ENCODE peak calls at places on chromosome 12, in nine cellular contexts. One of them, this sample, is unnamed.

GRCh38 chr12:1660304-1661187 is 30.3 kb upstream of the ADIPOR2 start:
- DNase-seq in lung microvascular endothelial cell: no peak
- DNase-seq in ACHN: no peak
- DNase-seq in stromal cell of bone marrow: no peak
- DNase-seq in stimulated activated CD4-positive, alpha-beta T cell treated with anti-CD3 and anti-CD28 coated beads, Interleukin-1b, Interleukin-23, amount 100 ng/mL, for 1 hour: no peak
- DNase-seq in Kasumi-1: no peak
- DNase-seq in midbrain: peak
- DNase-seq in GM23248: peak
- DNase-seq in cardiac fibroblast: peak
- DNase-seq in this sample: peak

GRCh38 chr12:45701296-45701695 is 28.2 kb upstream of the ARID2 start:
- DNase-seq in GM23248: no peak
- DNase-seq in stromal cell of bone marrow: no peak
- DNase-seq in ACHN: no peak
- DNase-seq in stimulated activated CD4-positive, alpha-beta T cell treated with anti-CD3 and anti-CD28 coated beads, Interleukin-1b, Interleukin-23, amount 100 ng/mL, for 1 hour: no peak
- DNase-seq in cardiac fibroblast: no peak
- DNase-seq in Kasumi-1: no peak
- DNase-seq in lung microvascular endothelial cell: no peak
- DNase-seq in midbrain: no peak
- DNase-seq in this sample: no peak

GRCh38 chr12:93803408-93803807 is 126.2 kb downstream of the CRADD start:
- DNase-seq in midbrain: no peak
- DNase-seq in GM23248: peak
- DNase-seq in stromal cell of bone marrow: peak
- DNase-seq in cardiac fibroblast: peak
- DNase-seq in stimulated activated CD4-positive, alpha-beta T cell treated with anti-CD3 and anti-CD28 coated beads, Interleukin-1b, Interleukin-23, amount 100 ng/mL, for 1 hour: no peak
- DNase-seq in lung microvascular endothelial cell: no peak
- DNase-seq in Kasumi-1: no peak
- DNase-seq in ACHN: no peak
- DNase-seq in this sample: no peak

GRCh38 chr12:25386823-25387134 is 136.1 kb upstream of the KRAS start:
- DNase-seq in cardiac fibroblast: no peak
- DNase-seq in stimulated activated CD4-positive, alpha-beta T cell treated with anti-CD3 and anti-CD28 coated beads, Interleukin-1b, Interleukin-23, amount 100 ng/mL, for 1 hour: peak
- DNase-seq in stromal cell of bone marrow: no peak
- DNase-seq in GM23248: no peak
- DNase-seq in ACHN: no peak
- DNase-seq in Kasumi-1: peak
- DNase-seq in lung microvascular endothelial cell: no peak
- DNase-seq in midbrain: no peak
- DNase-seq in this sample: no peak

GRCh38 chr12:129776977-129777667 is 126.7 kb downstream of the TMEM132D start:
- DNase-seq in cardiac fibroblast: no peak
- DNase-seq in ACHN: no peak
- DNase-seq in midbrain: no peak
- DNase-seq in stromal cell of bone marrow: no peak
- DNase-seq in stimulated activated CD4-positive, alpha-beta T cell treated with anti-CD3 and anti-CD28 coated beads, Interleukin-1b, Interleukin-23, amount 100 ng/mL, for 1 hour: no peak
- DNase-seq in GM23248: no peak
- DNase-seq in lung microvascular endothelial cell: no peak
- DNase-seq in Kasumi-1: no peak
- DNase-seq in this sample: no peak

GRCh38 chr12:55829967-55830600 is 697 bp upstream of the DNAJC14 start:
- DNase-seq in stimulated activated CD4-positive, alpha-beta T cell treated with anti-CD3 and anti-CD28 coated beads, Interleukin-1b, Interleukin-23, amount 100 ng/mL, for 1 hour: no peak
- DNase-seq in lung microvascular endothelial cell: peak
- DNase-seq in cardiac fibroblast: no peak
- DNase-seq in stromal cell of bone marrow: no peak
- DNase-seq in Kasumi-1: peak
- DNase-seq in midbrain: peak
- DNase-seq in ACHN: no peak
- DNase-seq in GM23248: no peak
- DNase-seq in this sample: peak

GRCh38 chr12:54259194-54260011 is 20.5 kb downstream of the CBX5 start:
- DNase-seq in GM23248: peak
- DNase-seq in stromal cell of bone marrow: peak
- DNase-seq in midbrain: peak
- DNase-seq in ACHN: peak
- DNase-seq in lung microvascular endothelial cell: peak
- DNase-seq in stimulated activated CD4-positive, alpha-beta T cell treated with anti-CD3 and anti-CD28 coated beads, Interleukin-1b, Interleukin-23, amount 100 ng/mL, for 1 hour: no peak
- DNase-seq in cardiac fibroblast: peak
- DNase-seq in Kasumi-1: peak
- DNase-seq in this sample: peak

GRCh38 chr12:16165506-16165905 is 112.0 kb downstream of the SLC15A5 start:
- DNase-seq in stimulated activated CD4-positive, alpha-beta T cell treated with anti-CD3 and anti-CD28 coated beads, Interleukin-1b, Interleukin-23, amount 100 ng/mL, for 1 hour: no peak
- DNase-seq in ACHN: peak
- DNase-seq in GM23248: peak
- DNase-seq in cardiac fibroblast: peak
- DNase-seq in Kasumi-1: peak
- DNase-seq in stromal cell of bone marrow: peak
- DNase-seq in lung microvascular endothelial cell: peak
- DNase-seq in midbrain: peak
- DNase-seq in this sample: no peak

GRCh38 chr12:110582286-110583136 is 607 bp downstream of the PPTC7 start:
- DNase-seq in GM23248: peak
- DNase-seq in midbrain: peak
- DNase-seq in lung microvascular endothelial cell: peak
- DNase-seq in cardiac fibroblast: peak
- DNase-seq in Kasumi-1: no peak
- DNase-seq in stromal cell of bone marrow: no peak
- DNase-seq in stimulated activated CD4-positive, alpha-beta T cell treated with anti-CD3 and anti-CD28 coated beads, Interleukin-1b, Interleukin-23, amount 100 ng/mL, for 1 hour: peak
- DNase-seq in ACHN: peak
- DNase-seq in this sample: peak

GRCh38 chr12:57522887-57523705 is 472 bp downstream of the MBD6 start:
- DNase-seq in Kasumi-1: peak
- DNase-seq in lung microvascular endothelial cell: peak
- DNase-seq in ACHN: peak
- DNase-seq in stimulated activated CD4-positive, alpha-beta T cell treated with anti-CD3 and anti-CD28 coated beads, Interleukin-1b, Interleukin-23, amount 100 ng/mL, for 1 hour: no peak
- DNase-seq in midbrain: peak
- DNase-seq in cardiac fibroblast: peak
- DNase-seq in GM23248: peak
- DNase-seq in stromal cell of bone marrow: no peak
- DNase-seq in this sample: peak

GRCh38 chr12:5516781-5517180 is 84.9 kb downstream of the NTF3 start:
- DNase-seq in cardiac fibroblast: no peak
- DNase-seq in Kasumi-1: no peak
- DNase-seq in GM23248: no peak
- DNase-seq in stromal cell of bone marrow: no peak
- DNase-seq in stimulated activated CD4-positive, alpha-beta T cell treated with anti-CD3 and anti-CD28 coated beads, Interleukin-1b, Interleukin-23, amount 100 ng/mL, for 1 hour: no peak
- DNase-seq in ACHN: no peak
- DNase-seq in midbrain: no peak
- DNase-seq in lung microvascular endothelial cell: no peak
- DNase-seq in this sample: no peak

GRCh38 chr12:24600559-24600958 is 348.3 kb downstream of the BCAT1 start:
- DNase-seq in stimulated activated CD4-positive, alpha-beta T cell treated with anti-CD3 and anti-CD28 coated beads, Interleukin-1b, Interleukin-23, amount 100 ng/mL, for 1 hour: no peak
- DNase-seq in stromal cell of bone marrow: no peak
- DNase-seq in lung microvascular endothelial cell: no peak
- DNase-seq in ACHN: no peak
- DNase-seq in midbrain: no peak
- DNase-seq in cardiac fibroblast: no peak
- DNase-seq in GM23248: peak
- DNase-seq in Kasumi-1: no peak
- DNase-seq in this sample: no peak

GRCh38 chr12:64080319-64081008 is 141.6 kb downstream of the KICS2 start:
- DNase-seq in GM23248: no peak
- DNase-seq in cardiac fibroblast: peak
- DNase-seq in stromal cell of bone marrow: no peak
- DNase-seq in lung microvascular endothelial cell: no peak
- DNase-seq in stimulated activated CD4-positive, alpha-beta T cell treated with anti-CD3 and anti-CD28 coated beads, Interleukin-1b, Interleukin-23, amount 100 ng/mL, for 1 hour: no peak
- DNase-seq in midbrain: no peak
- DNase-seq in ACHN: no peak
- DNase-seq in Kasumi-1: no peak
- DNase-seq in this sample: no peak

GRCh38 chr12:121990692-121991603 is 30.7 kb upstream of the BCL7A start:
- DNase-seq in midbrain: no peak
- DNase-seq in cardiac fibroblast: no peak
- DNase-seq in stimulated activated CD4-positive, alpha-beta T cell treated with anti-CD3 and anti-CD28 coated beads, Interleukin-1b, Interleukin-23, amount 100 ng/mL, for 1 hour: no peak
- DNase-seq in GM23248: peak
- DNase-seq in ACHN: no peak
- DNase-seq in Kasumi-1: no peak
- DNase-seq in stromal cell of bone marrow: no peak
- DNase-seq in lung microvascular endothelial cell: no peak
- DNase-seq in this sample: no peak

GRCh38 chr12:6532051-6532926 is 2.0 kb upstream of the GAPDH start:
- DNase-seq in stromal cell of bone marrow: peak
- DNase-seq in ACHN: peak
- DNase-seq in GM23248: peak
- DNase-seq in cardiac fibroblast: peak
- DNase-seq in stimulated activated CD4-positive, alpha-beta T cell treated with anti-CD3 and anti-CD28 coated beads, Interleukin-1b, Interleukin-23, amount 100 ng/mL, for 1 hour: peak
- DNase-seq in midbrain: peak
- DNase-seq in Kasumi-1: peak
- DNase-seq in lung microvascular endothelial cell: peak
- DNase-seq in this sample: no peak

GRCh38 chr12:15158114-15158513 is 63.1 kb downstream of the RERG start:
- DNase-seq in ACHN: no peak
- DNase-seq in cardiac fibroblast: no peak
- DNase-seq in stimulated activated CD4-positive, alpha-beta T cell treated with anti-CD3 and anti-CD28 coated beads, Interleukin-1b, Interleukin-23, amount 100 ng/mL, for 1 hour: no peak
- DNase-seq in Kasumi-1: no peak
- DNase-seq in GM23248: no peak
- DNase-seq in stromal cell of bone marrow: no peak
- DNase-seq in lung microvascular endothelial cell: no peak
- DNase-seq in midbrain: no peak
- DNase-seq in this sample: no peak

GRCh38 chr12:12079291-12079690 is 8.6 kb downstream of the BCL2L14 start:
- DNase-seq in GM23248: peak
- DNase-seq in Kasumi-1: no peak
- DNase-seq in ACHN: no peak
- DNase-seq in midbrain: no peak
- DNase-seq in lung microvascular endothelial cell: no peak
- DNase-seq in stromal cell of bone marrow: peak
- DNase-seq in cardiac fibroblast: peak
- DNase-seq in stimulated activated CD4-positive, alpha-beta T cell treated with anti-CD3 and anti-CD28 coated beads, Interleukin-1b, Interleukin-23, amount 100 ng/mL, for 1 hour: no peak
- DNase-seq in this sample: no peak

GRCh38 chr12:51326762-51327439 is 2.9 kb upstream of the BIN2 start:
- DNase-seq in cardiac fibroblast: peak
- DNase-seq in ACHN: no peak
- DNase-seq in stimulated activated CD4-positive, alpha-beta T cell treated with anti-CD3 and anti-CD28 coated beads, Interleukin-1b, Interleukin-23, amount 100 ng/mL, for 1 hour: no peak
- DNase-seq in lung microvascular endothelial cell: no peak
- DNase-seq in GM23248: peak
- DNase-seq in Kasumi-1: peak
- DNase-seq in stromal cell of bone marrow: peak
- DNase-seq in midbrain: peak
- DNase-seq in this sample: peak

GRCh38 chr12:104387190-104387589 is 69.6 kb upstream of the CHST11 start:
- DNase-seq in stromal cell of bone marrow: no peak
- DNase-seq in stimulated activated CD4-positive, alpha-beta T cell treated with anti-CD3 and anti-CD28 coated beads, Interleukin-1b, Interleukin-23, amount 100 ng/mL, for 1 hour: no peak
- DNase-seq in GM23248: no peak
- DNase-seq in Kasumi-1: no peak
- DNase-seq in midbrain: no peak
- DNase-seq in ACHN: no peak
- DNase-seq in lung microvascular endothelial cell: peak
- DNase-seq in cardiac fibroblast: peak
- DNase-seq in this sample: no peak

GRCh38 chr12:126582231-126582630 is 1517.0 kb downstream of the AACS start:
- DNase-seq in GM23248: no peak
- DNase-seq in Kasumi-1: no peak
- DNase-seq in lung microvascular endothelial cell: peak
- DNase-seq in midbrain: no peak
- DNase-seq in stimulated activated CD4-positive, alpha-beta T cell treated with anti-CD3 and anti-CD28 coated beads, Interleukin-1b, Interleukin-23, amount 100 ng/mL, for 1 hour: no peak
- DNase-seq in stromal cell of bone marrow: no peak
- DNase-seq in cardiac fibroblast: no peak
- DNase-seq in ACHN: no peak
- DNase-seq in this sample: no peak

GRCh38 chr12:64706366-64706765 is 52.8 kb downstream of the GNS start:
- DNase-seq in ACHN: no peak
- DNase-seq in GM23248: no peak
- DNase-seq in Kasumi-1: no peak
- DNase-seq in midbrain: no peak
- DNase-seq in stimulated activated CD4-positive, alpha-beta T cell treated with anti-CD3 and anti-CD28 coated beads, Interleukin-1b, Interleukin-23, amount 100 ng/mL, for 1 hour: no peak
- DNase-seq in cardiac fibroblast: peak
- DNase-seq in lung microvascular endothelial cell: peak
- DNase-seq in stromal cell of bone marrow: no peak
- DNase-seq in this sample: no peak

GRCh38 chr12:79761341-79761740 is 70.6 kb upstream of the PAWR start:
- DNase-seq in Kasumi-1: no peak
- DNase-seq in ACHN: no peak
- DNase-seq in GM23248: no peak
- DNase-seq in midbrain: no peak
- DNase-seq in cardiac fibroblast: no peak
- DNase-seq in stromal cell of bone marrow: no peak
- DNase-seq in lung microvascular endothelial cell: no peak
- DNase-seq in stimulated activated CD4-positive, alpha-beta T cell treated with anti-CD3 and anti-CD28 coated beads, Interleukin-1b, Interleukin-23, amount 100 ng/mL, for 1 hour: no peak
- DNase-seq in this sample: no peak